ENCODE peak calls at places on chromosomes 16 and 17, in six cellular contexts. D, W, Q, X, T and G are unnamed samples.

GRCh38 chr17:37225458-37225857 is 150.3 kb upstream of the C17orf78 start:
- DNase-seq in X (no peak), T (no peak), D (no peak), Q (peak), W (peak), G (no peak)

GRCh38 chr17:8402921-8403536 is 5.4 kb upstream of the RNF222 start:
- DNase-seq in D (no peak), X (no peak), Q (no peak), T (no peak), W (peak), G (no peak)

GRCh38 chr17:15236281-15237105 is 28.6 kb downstream of the PMP22 start:
- DNase-seq in T (no peak), Q (no peak), X (no peak), W (no peak), D (no peak), G (no peak)

GRCh38 chr17:17077861-17078732 is 35.8 kb downstream of the MPRIP start:
- DNase-seq in X (no peak), Q (no peak), W (no peak), T (peak), D (no peak), G (no peak)

GRCh38 chr17:44084131-44084538 is 13.6 kb downstream of the G6PC3 start:
- DNase-seq in W (no peak), D (peak), X (no peak), Q (peak), T (no peak), G (no peak)

GRCh38 chr16:68779891-68780290 is 42.8 kb downstream of the CDH1 start:
- DNase-seq in W (no peak), X (no peak), D (no peak), T (peak), Q (no peak), G (no peak)

GRCh38 chr16:590875-591200 is 972 bp downstream of the RAB40C start:
- DNase-seq in W (no peak), X (no peak), D (no peak), Q (no peak), T (no peak), G (no peak)

GRCh38 chr16:72889616-72890235 is 158.2 kb downstream of the ZFHX3 start:
- DNase-seq in T (no peak), D (no peak), X (no peak), Q (no peak), W (no peak), G (no peak)

GRCh38 chr17:41769985-41770384 is 16.5 kb downstream of the JUP start:
- DNase-seq in Q (no peak), W (no peak), D (no peak), T (no peak), X (no peak), G (no peak)

GRCh38 chr17:41771389-41772206 is 14.9 kb downstream of the JUP start:
- DNase-seq in X (no peak), Q (no peak), T (no peak), D (no peak), W (no peak), G (no peak)

GRCh38 chr17:41768682-41769288 is 17.7 kb downstream of the JUP start:
- DNase-seq in T (no peak), D (no peak), W (no peak), Q (no peak), X (no peak), G (no peak)

GRCh38 chr17:41767324-41768042 is 19.0 kb downstream of the JUP start:
- DNase-seq in Q (no peak), W (no peak), X (no peak), D (no peak), T (no peak), G (no peak)

GRCh38 chr17:41769346-41769862 is 17.1 kb downstream of the JUP start:
- DNase-seq in W (no peak), D (no peak), T (no peak), Q (no peak), X (no peak), G (no peak)
- H3K27ac ChIP-seq in W (no peak), D (no peak), T (no peak), Q (no peak), X (no peak), G (no peak)

DNA sequence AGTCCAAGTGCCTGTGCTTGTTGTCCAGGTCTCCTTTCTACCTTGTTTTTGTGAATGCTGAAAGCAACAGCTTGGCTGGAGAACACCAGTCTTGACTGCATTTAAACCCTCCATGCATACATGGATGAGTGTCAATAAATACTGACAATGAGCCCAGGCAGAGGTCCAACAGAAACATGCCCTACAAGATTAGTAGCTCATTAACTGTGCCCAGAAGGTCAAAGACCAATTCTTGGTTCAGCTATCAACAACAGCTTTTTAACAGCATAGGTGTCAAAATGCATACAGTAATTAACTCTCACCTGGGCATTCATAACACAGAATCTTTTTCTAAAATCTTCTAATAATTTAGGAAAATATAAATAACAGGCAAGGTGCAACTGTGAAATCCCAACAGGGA is 63.2 kb downstream of the N4BP1 start:
- DNase-seq in Q (no peak), T (peak), D (no peak), X (no peak), W (no peak), G (no peak)
- TF ChIP-seq EZH2 in Q (no peak), T (no peak), D (no peak), X (no peak), W (no peak), G (no peak)

GRCh38 chr17:80254396-80255241 is 6.0 kb upstream of the RNF213 start:
- DNase-seq in X (peak), W (peak), D (no peak), Q (no peak), T (peak), G (no peak)
- TF ChIP-seq POLR2AphosphoS5 in X (peak), W (peak), D (no peak), Q (no peak), T (no peak), G (no peak)

DNA sequence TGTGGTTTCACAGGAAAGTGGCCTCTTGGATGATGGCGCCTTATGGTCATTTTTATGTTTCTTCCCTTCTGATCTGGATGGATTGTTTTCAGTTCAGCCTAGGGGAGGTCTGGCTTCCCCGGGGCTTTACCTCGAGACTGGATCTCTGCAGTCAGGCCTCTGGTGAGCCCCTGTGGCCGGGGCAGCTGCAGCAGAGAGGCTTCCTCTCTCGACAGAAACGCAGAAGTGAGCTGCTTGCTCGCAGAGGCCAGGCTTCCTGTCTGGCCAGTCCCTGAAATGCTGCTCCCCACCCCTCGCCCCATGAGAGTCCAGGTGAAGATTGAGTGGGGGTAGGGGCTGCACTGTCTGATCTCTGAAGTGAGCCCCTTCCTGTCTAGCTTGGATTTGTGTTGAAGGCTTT is 44.0 kb downstream of the PLCG2 start:
- DNase-seq in W (peak), Q (no peak), D (peak), T (no peak), X (no peak), G (no peak)
- H3K27ac ChIP-seq in W (no peak), Q (no peak), D (no peak), T (no peak), X (no peak), G (no peak)

DNA sequence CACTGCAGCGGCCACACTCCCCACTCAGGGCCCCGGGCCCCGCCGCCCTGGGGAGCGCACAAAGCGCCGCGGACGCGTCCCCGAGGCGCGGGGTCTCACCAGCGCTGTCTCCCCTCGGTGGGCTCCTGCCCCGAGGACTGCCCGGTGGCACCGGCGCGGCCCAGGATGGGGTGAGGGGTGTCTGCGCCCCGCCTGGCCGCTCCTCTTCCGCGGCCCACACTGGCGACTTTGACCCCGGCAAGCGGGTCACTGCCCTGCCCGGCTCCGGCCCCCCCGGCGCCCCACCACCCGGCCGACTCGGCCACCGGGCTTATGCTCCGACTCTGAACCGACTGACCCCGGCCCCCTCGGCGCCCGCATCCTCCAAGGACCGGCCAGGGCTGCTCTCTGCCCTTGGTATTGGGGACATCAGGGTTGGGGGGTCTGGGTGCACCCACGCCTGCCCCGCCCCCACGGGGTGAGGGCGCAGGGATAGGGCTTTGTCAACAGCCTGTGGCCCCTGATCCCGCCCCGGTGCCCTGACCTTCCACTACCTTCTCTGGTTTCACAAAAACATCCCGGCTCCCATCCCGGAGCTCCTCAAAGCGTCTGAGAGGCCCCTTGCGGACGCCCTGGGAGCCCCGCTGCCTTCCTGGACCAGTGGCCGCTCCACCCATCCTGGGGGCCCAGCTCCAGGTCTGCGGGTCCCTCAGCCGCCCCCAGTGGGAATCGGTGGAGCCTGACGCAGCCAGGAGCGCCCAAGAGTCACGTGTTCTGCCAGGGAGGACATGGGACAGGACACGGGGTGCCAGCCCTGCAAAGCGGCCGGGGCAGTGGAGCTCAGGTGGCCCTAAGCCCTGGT is 829 bp downstream of the GCGR start:
- DNase-seq in W (no peak), T (no peak), D (peak), Q (peak), X (no peak), G (no peak)
- TF ChIP-seq EZH2 in W (peak), T (no peak), D (peak), Q (peak), X (no peak), G (peak)

DNA sequence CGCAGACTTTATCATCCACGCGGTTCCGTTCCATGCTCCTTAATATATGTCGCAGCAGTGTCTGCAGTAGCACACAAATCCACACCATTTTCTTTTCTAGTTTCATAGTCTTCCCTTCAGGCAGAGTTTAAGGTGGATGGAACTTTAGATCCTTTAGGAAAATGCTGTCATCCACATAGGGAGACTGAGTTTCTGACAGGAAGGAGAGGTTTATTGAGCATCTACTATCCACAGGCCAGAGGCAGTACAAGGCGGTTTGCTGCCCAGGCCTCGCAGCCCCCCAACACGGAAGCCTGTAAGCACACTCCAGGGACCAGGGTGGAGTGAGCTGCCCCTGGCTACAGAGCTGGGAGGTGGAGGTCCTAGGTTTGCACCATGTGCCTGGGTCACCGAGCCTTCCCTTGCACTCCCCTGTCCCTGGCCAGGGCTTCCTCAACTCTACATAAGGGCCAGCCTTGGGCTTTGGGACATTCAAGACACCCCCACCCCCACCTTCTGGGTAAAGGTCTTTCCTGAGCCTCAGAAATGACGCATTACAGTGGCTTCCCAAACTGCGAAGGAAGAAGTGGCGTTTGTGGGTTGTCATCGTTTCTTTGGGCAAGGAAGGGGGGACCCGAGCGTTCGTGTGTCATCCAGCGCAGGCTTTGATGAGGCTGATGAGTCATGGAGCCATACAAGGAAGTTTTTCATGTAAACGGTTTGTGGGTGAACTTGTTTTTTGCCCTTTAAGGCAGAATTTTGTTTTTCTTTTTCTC is 146.5 kb upstream of the PLCG2 start:
- DNase-seq in T (no peak), Q (no peak), W (peak), D (no peak), X (peak), G (no peak)
- TF ChIP-seq POLR2AphosphoS5 in T (no peak), Q (no peak), W (peak), D (no peak), X (peak), G (no peak)

GRCh38 chr17:69143683-69144231 is 2.1 kb upstream of the ABCA6 start:
- DNase-seq in T (no peak), W (no peak), Q (no peak), X (no peak), D (no peak), G (no peak)

GRCh38 chr17:69147460-69147859 is 5.8 kb upstream of the ABCA6 start:
- DNase-seq in W (no peak), Q (no peak), T (no peak), D (no peak), X (no peak), G (no peak)

GRCh38 chr17:69142473-69142802 is 743 bp upstream of the ABCA6 start:
- DNase-seq in W (peak), Q (no peak), X (no peak), D (no peak), T (peak), G (peak)

GRCh38 chr17:69144621-69145255 is 3.0 kb upstream of the ABCA6 start:
- DNase-seq in D (no peak), W (no peak), X (no peak), Q (no peak), T (no peak), G (no peak)

DNA sequence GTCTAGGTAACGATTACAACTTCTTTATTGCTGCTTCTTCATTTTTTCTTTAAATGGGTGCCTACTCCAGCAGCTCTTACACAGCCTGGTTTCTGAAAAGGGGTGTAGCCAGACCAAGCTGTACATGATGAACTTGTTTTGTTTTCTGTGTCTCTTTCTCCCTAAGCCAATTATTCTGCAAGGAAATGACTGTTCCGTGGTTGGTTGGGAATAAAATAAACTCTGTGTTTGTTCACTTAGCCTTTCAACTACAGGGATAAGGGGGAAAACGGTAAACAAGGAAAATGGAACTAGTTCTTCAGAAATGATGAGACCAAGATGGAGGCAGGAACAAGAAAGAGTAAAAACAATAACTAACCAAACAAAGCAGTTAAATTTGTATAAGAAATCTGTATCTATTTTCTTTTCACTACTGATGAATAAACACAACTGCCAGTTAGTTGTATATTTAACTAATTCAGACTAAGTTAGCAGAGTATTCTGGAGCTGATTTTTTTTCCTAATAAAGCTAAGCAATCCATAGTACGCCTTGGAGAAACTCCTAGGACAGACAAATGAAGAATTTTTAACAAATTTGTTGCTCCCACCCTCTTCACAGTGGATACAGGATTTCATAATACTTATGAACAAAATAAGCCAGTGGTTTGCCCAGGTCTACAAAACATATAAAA is at the start of gene ABCA6:
- DNase-seq in X (no peak), T (no peak), W (peak), Q (no peak), D (no peak), G (no peak)
- H3K27ac ChIP-seq in X (no peak), T (no peak), W (peak), Q (no peak), D (no peak), G (peak)

GRCh38 chr17:48526986-48527741 is 3.6 kb downstream of the HOXB1 start:
- DNase-seq in T (no peak), Q (peak), X (no peak), W (no peak), D (peak), G (no peak)
- TF ChIP-seq EZH2 in T (peak), Q (peak), X (no peak), W (no peak), D (no peak), G (no peak)

DNA sequence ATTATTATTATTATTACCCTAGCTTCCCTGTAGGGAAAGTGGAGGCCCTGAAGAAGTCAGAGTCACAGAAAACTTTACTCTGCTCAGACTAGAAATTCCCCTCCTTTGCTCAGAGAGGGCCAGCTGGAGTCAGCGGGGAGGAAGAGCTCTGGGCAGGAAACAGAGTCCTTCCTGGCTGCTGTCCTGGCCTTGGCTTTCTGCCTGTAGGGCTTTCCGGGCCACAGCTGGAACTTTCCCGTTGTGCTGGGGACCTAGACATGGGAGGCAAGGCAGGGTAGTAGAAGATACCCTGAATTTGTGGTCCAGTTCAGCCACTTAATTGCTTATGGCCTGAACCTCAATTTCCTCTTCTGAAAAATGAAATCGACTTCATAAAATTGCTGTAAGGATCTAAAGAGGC is 14.0 kb upstream of the CCL2 start:
- DNase-seq in W (peak), D (no peak), T (no peak), Q (no peak), X (no peak), G (no peak)
- TF ChIP-seq POLR2AphosphoS5 in W (no peak), D (no peak), T (no peak), Q (no peak), X (no peak), G (no peak)